ENCODE peak calls at places on chromosomes 5 and 9, in eight cellular contexts. O is stimulated activated naive CD8-positive, alpha-beta T cell treated with anti-CD3 and anti-CD28 coated beads, Interleukin-15, Interleukin-2, amounts not matched to agents 100 U/mL and 50 U/mL, for 24 hours; S is PC-9; Z is NCI-H1105 treated with DMSO at 0.1 percent for 48 hours; L is NCI-H187; D is activated T-helper 1 cell treated with anti-CD3 and anti-CD28 coated beads, Interleukin-2, amount 50 U/mL, for 16 hours; G is caudate nucleus; B is MM.1S. W is an unnamed sample.

GRCh38 chr5:145407300-145408047 is 427.7 kb downstream of the PRELID2 start:
- DNase-seq in D (no peak), L (no peak), S (no peak), O (no peak), Z (no peak), G (no peak), B (peak; percentile 30), W (no peak)

GRCh38 chr5:142215915-142216681 is 107.5 kb downstream of the NDFIP1 start:
- DNase-seq in B (no peak), O (no peak), L (no peak), Z (no peak), G (no peak), S (peak; percentile 83), D (no peak), W (peak; percentile 82)

GRCh38 chr5:176596689-176597416 is 13.1 kb downstream of the GPRIN1 start:
- DNase-seq in D (peak; percentile 34), Z (no peak), O (peak; percentile 77), B (no peak), S (no peak), G (no peak), L (no peak), W (peak; percentile 36)

GRCh38 chr5:54541823-54542783 is 24.5 kb downstream of the SNX18 start:
- DNase-seq in O (no peak), S (no peak), L (no peak), Z (no peak), G (no peak), B (no peak), D (no peak), W (no peak)

GRCh38 chr5:168974081-168974480 is 326.9 kb downstream of the SLIT3 start:
- DNase-seq in L (no peak), D (no peak), G (no peak), Z (no peak), S (no peak), B (no peak), O (no peak), W (no peak)

GRCh38 chr5:107425541-107426031 is 245.2 kb downstream of the EFNA5 start:
- DNase-seq in O (no peak), Z (no peak), B (no peak), G (no peak), D (no peak), S (peak; percentile 43), L (no peak), W (peak; percentile 55)

GRCh38 chr5:38931731-38932130 is 85.9 kb downstream of the OSMR start:
- DNase-seq in Z (no peak), D (no peak), O (no peak), B (no peak), G (no peak), S (no peak), L (no peak), W (no peak)

GRCh38 chr9:127507751-127508648 is 56.7 kb downstream of the LRSAM1 start:
- DNase-seq in L (no peak), B (no peak), O (no peak), Z (no peak), D (no peak), G (no peak), S (no peak), W (no peak)

GRCh38 chr9:94920439-94920951 is 194.0 kb downstream of the AOPEP start:
- DNase-seq in D (no peak), O (no peak), Z (no peak), L (no peak), G (no peak), B (no peak), S (no peak), W (no peak)

GRCh38 chr5:376951-377325 is 55.4 kb downstream of the AHRR start:
- DNase-seq in S (peak; percentile 1), B (no peak), L (no peak), O (no peak), G (no peak), Z (no peak), D (no peak), W (no peak)

GRCh38 chr5:135538261-135538660 is 2.5 kb upstream of the NEUROG1 start:
- DNase-seq in D (no peak), Z (no peak), G (no peak), L (no peak), O (no peak), S (no peak), B (no peak), W (no peak)

GRCh38 chr9:12775963-12776774 is 1.3 kb downstream of the LURAP1L start:
- DNase-seq in L (peak; percentile 34), G (peak; percentile 76), S (peak; percentile 64), D (no peak), O (peak; percentile 5), Z (peak; percentile 86), B (peak; percentile 80), W (peak; percentile 83)

GRCh38 chr5:179763215-179763945 is 30.4 kb upstream of the LTC4S start:
- DNase-seq in B (peak; percentile 55), Z (peak; percentile 48), D (peak; percentile 10), S (peak; percentile 74), G (peak; percentile 33), O (peak; percentile 40), L (no peak), W (peak; percentile 76)

GRCh38 chr5:61167382-61167781 is 5.1 kb upstream of the SMIM15 start:
- DNase-seq in Z (no peak), B (peak; percentile 47), G (no peak), L (no peak), S (peak; percentile 11), D (no peak), O (no peak), W (peak; percentile 37)

GRCh38 chr9:132739705-132740310 is 69.5 kb downstream of the GTF3C4 start:
- DNase-seq in G (no peak), D (no peak), Z (no peak), B (no peak), L (no peak), O (no peak), S (no peak), W (no peak)

GRCh38 chr5:87361031-87361443 is 51.7 kb downstream of the CCNH start:
- DNase-seq in L (no peak), D (no peak), S (no peak), G (no peak), O (no peak), B (no peak), Z (no peak), W (no peak)

GRCh38 chr5:52725065-52725746 is 62.5 kb upstream of the ITGA1 start:
- DNase-seq in Z (peak; percentile 29), O (peak; percentile 29), S (peak; percentile 14), L (no peak), D (no peak), B (peak; percentile 10), G (no peak), W (peak; percentile 54)

GRCh38 chr5:24381861-24382460 is 262.8 kb downstream of the CDH10 start:
- DNase-seq in S (no peak), L (no peak), O (no peak), G (no peak), D (no peak), B (no peak), Z (no peak), W (no peak)

GRCh38 chr5:120228262-120229031 is 235.7 kb upstream of the PRR16 start:
- DNase-seq in G (no peak), O (no peak), D (no peak), B (no peak), L (no peak), S (no peak), Z (no peak), W (no peak)

GRCh38 chr9:118761016-118761790 is 608.0 kb downstream of the BRINP1 start:
- DNase-seq in B (no peak), G (no peak), Z (no peak), L (no peak), S (no peak), O (no peak), D (no peak), W (no peak)

GRCh38 chr9:99085949-99086948 is 18.7 kb upstream of the TGFBR1 start:
- DNase-seq in Z (no peak), L (no peak), O (no peak), D (no peak), G (no peak), S (no peak), B (no peak), W (no peak)

GRCh38 chr9:38018230-38018963 is 50.6 kb downstream of the SHB start:
- DNase-seq in D (no peak), S (no peak), L (no peak), B (no peak), O (no peak), G (peak; percentile 64), Z (no peak), W (no peak)

GRCh38 chr5:154652746-154653417 is 102.3 kb upstream of the LARP1 start:
- DNase-seq in S (peak; percentile 23), B (no peak), G (no peak), D (no peak), L (no peak), O (no peak), Z (no peak), W (peak; percentile 38)

GRCh38 chr9:134371731-134372130 is 45.5 kb downstream of the RXRA start:
- DNase-seq in D (no peak), B (no peak), L (no peak), O (no peak), Z (no peak), S (no peak), G (no peak), W (no peak)

GRCh38 chr5:108382784-108383358 is 973 bp upstream of the FBXL17 start:
- DNase-seq in O (peak; percentile 5), L (no peak), G (peak; percentile 38), D (no peak), S (no peak), Z (no peak), B (peak; percentile 72), W (peak; percentile 15)

GRCh38 chr5:102856374-102856748 is 101.3 kb downstream of the PAM start:
- DNase-seq in O (no peak), B (no peak), Z (no peak), D (no peak), G (no peak), L (no peak), S (no peak), W (no peak)

GRCh38 chr9:3502560-3503398 is 23.0 kb downstream of the RFX3 start:
- DNase-seq in Z (no peak), S (no peak), B (no peak), G (no peak), L (no peak), O (no peak), D (no peak), W (no peak)

GRCh38 chr5:65926276-65926761 is at the start of gene ERBIN:
- DNase-seq in L (no peak), Z (peak; percentile 17), D (peak; percentile 48), B (peak; percentile 53), O (peak; percentile 76), G (peak; percentile 57), S (peak; percentile 78), W (peak; percentile 86)

GRCh38 chr9:4371108-4371507 is 71.2 kb upstream of the GLIS3 start:
- DNase-seq in B (no peak), D (no peak), G (no peak), S (no peak), L (no peak), O (no peak), Z (no peak), W (no peak)

GRCh38 chr9:31590091-31590490 is 794.4 kb upstream of the ACO1 start:
- DNase-seq in Z (no peak), O (no peak), G (no peak), B (no peak), S (no peak), D (no peak), L (no peak), W (no peak)

GRCh38 chr9:120212153-120212852 is 367.7 kb downstream of the CDK5RAP2 start:
- DNase-seq in B (no peak), S (no peak), G (no peak), O (no peak), D (no peak), Z (no peak), L (no peak), W (no peak)

GRCh38 chr9:92187989-92188714 is 72.9 kb upstream of the SPTLC1 start:
- DNase-seq in S (no peak), O (no peak), B (no peak), D (no peak), Z (no peak), G (no peak), L (no peak), W (no peak)